ENCODE peak calls at places on chromosomes 12 and 14, in seven cellular contexts. Z is A549, H is left lung, X is GM13977, V is foreskin fibroblast, L is left ventricle myocardium inferior, T is nephron progenitor cell. J is an unnamed sample.

GRCh38 chr12:33440477-33440876 is 858 bp upstream of the SYT10 start:
- DNase-seq in T (no peak), X (no peak), V (no peak), H (peak), Z (no peak), L (no peak), J (no peak)

GRCh38 chr14:54902521-54903420 is at the start of gene GCH1:
- DNase-seq in X (peak), L (peak), H (peak), Z (peak), T (peak), V (peak), J (peak)

GRCh38 chr12:23084236-23084995 is 459.4 kb downstream of the ETNK1 start:
- DNase-seq in X (no peak), Z (no peak), T (no peak), V (peak), H (no peak), L (no peak), J (no peak)

GRCh38 chr12:54134850-54135249 is 53.9 kb downstream of the SMUG1 start:
- DNase-seq in H (no peak), X (no peak), V (no peak), Z (no peak), T (no peak), L (no peak), J (no peak)

GRCh38 chr14:89540830-89541470 is 123.9 kb upstream of the FOXN3 start:
- DNase-seq in L (no peak), H (no peak), V (peak), Z (no peak), X (no peak), T (no peak), J (no peak)

GRCh38 chr14:61841145-61841544 is 78.9 kb downstream of the SNAPC1 start:
- DNase-seq in V (peak), T (no peak), H (no peak), Z (no peak), X (no peak), L (no peak), J (no peak)

GRCh38 chr14:63438065-63438757 is 105.0 kb downstream of the PPP2R5E start:
- DNase-seq in Z (peak), T (no peak), X (no peak), L (peak), V (peak), H (no peak), J (peak)

GRCh38 chr14:58298477-58298879 is at the start of gene ARID4A:
- DNase-seq in H (peak), T (peak), Z (no peak), X (no peak), L (peak), V (no peak), J (peak)

GRCh38 chr14:22915886-22916521 is 2.9 kb downstream of the RBM23 start:
- DNase-seq in H (no peak), T (no peak), Z (no peak), X (no peak), L (no peak), V (peak), J (no peak)

GRCh38 chr14:33569844-33570716 is 380.8 kb downstream of the EGLN3 start:
- DNase-seq in T (no peak), L (no peak), Z (no peak), V (no peak), H (no peak), X (no peak), J (no peak)

GRCh38 chr12:68235576-68235975 is 10.0 kb upstream of the IL26 start:
- DNase-seq in L (no peak), V (peak), X (no peak), T (no peak), H (no peak), Z (no peak), J (no peak)

GRCh38 chr14:90777830-90778467 is 38.3 kb downstream of the TTC7B start:
- DNase-seq in Z (no peak), H (no peak), L (no peak), V (no peak), T (no peak), X (no peak), J (no peak)

GRCh38 chr14:79605863-79606262 is 605.4 kb downstream of the DIO2 start:
- DNase-seq in Z (no peak), T (no peak), X (no peak), V (no peak), H (no peak), L (no peak), J (no peak)

GRCh38 chr12:46788247-46788887 is 37.4 kb downstream of the SLC38A4 start:
- DNase-seq in T (no peak), V (peak), H (no peak), L (no peak), Z (no peak), X (no peak), J (no peak)

GRCh38 chr14:63922696-63923421 is 70.1 kb downstream of the SYNE2 start:
- DNase-seq in V (no peak), L (no peak), H (no peak), X (no peak), T (no peak), Z (peak), J (no peak)

GRCh38 chr12:79016181-79016580 is 151.6 kb downstream of the SYT1 start:
- DNase-seq in H (no peak), T (no peak), Z (no peak), V (no peak), L (no peak), X (no peak), J (no peak)

GRCh38 chr14:46051801-46052200 is 599.8 kb downstream of the RPL10L start:
- DNase-seq in V (peak), X (no peak), H (no peak), T (no peak), Z (no peak), L (no peak), J (no peak)

GRCh38 chr12:117430246-117430645 is 68.8 kb upstream of the NOS1 start:
- DNase-seq in T (no peak), V (no peak), X (no peak), Z (no peak), L (no peak), H (no peak), J (no peak)

GRCh38 chr14:54881761-54882401 is 20.7 kb downstream of the GCH1 start:
- DNase-seq in Z (no peak), X (peak), L (no peak), H (no peak), T (no peak), V (peak), J (peak)

GRCh38 chr14:62691613-62692489 is 353.4 kb downstream of the KCNH5 start:
- DNase-seq in L (no peak), T (no peak), X (no peak), V (peak), H (no peak), Z (peak), J (no peak)

GRCh38 chr12:66196806-66197205 is 7.8 kb downstream of the IRAK3 start:
- DNase-seq in X (peak), V (peak), L (no peak), H (no peak), Z (no peak), T (no peak), J (no peak)

GRCh38 chr14:68628605-68629310 is 164.1 kb downstream of the ZFP36L1 start:
- DNase-seq in T (no peak), H (no peak), Z (no peak), V (no peak), X (no peak), L (no peak), J (peak)

GRCh38 chr12:30106204-30106603 is 322.5 kb upstream of the TMTC1 start:
- DNase-seq in L (no peak), T (peak), V (no peak), X (no peak), H (no peak), Z (no peak), J (no peak)

GRCh38 chr12:102527256-102527720 is 46.9 kb upstream of the IGF1 start:
- DNase-seq in X (no peak), L (no peak), V (peak), H (no peak), T (no peak), Z (no peak), J (no peak)

GRCh38 chr12:18446245-18446644 is 184.9 kb downstream of the PIK3C2G start:
- DNase-seq in L (no peak), X (peak), T (no peak), H (no peak), V (no peak), Z (no peak), J (no peak)

GRCh38 chr12:62248873-62249272 is 11.3 kb upstream of the USP15 start:
- DNase-seq in X (no peak), L (no peak), H (no peak), V (no peak), T (no peak), Z (no peak), J (no peak)

GRCh38 chr14:80455031-80455430 is 243.7 kb upstream of the DIO2 start:
- DNase-seq in T (no peak), Z (no peak), L (no peak), V (no peak), X (no peak), H (no peak), J (no peak)

GRCh38 chr12:52428121-52428520 is 6.0 kb downstream of the KRT75 start:
- DNase-seq in T (no peak), X (no peak), H (peak), Z (no peak), V (no peak), L (no peak), J (no peak)

GRCh38 chr12:52831251-52831650 is 2.9 kb downstream of the KRT79 start:
- DNase-seq in H (no peak), Z (no peak), V (no peak), T (no peak), L (no peak), X (no peak), J (no peak)

GRCh38 chr12:75259170-75259569 is 49.5 kb upstream of the KCNC2 start:
- DNase-seq in H (no peak), T (no peak), X (no peak), Z (no peak), L (no peak), V (no peak), J (no peak)

GRCh38 chr14:103607039-103607668 is 21.9 kb upstream of the KLC1 start:
- DNase-seq in L (peak), T (peak), V (peak), H (peak), Z (no peak), X (peak), J (peak)

GRCh38 chr14:86462193-86462592 is 932.2 kb downstream of the FLRT2 start:
- DNase-seq in X (no peak), L (no peak), V (peak), T (no peak), Z (no peak), H (no peak), J (peak)

GRCh38 chr12:72829838-72830237 is 557.7 kb downstream of the TRHDE start:
- DNase-seq in H (no peak), L (no peak), Z (no peak), X (no peak), V (no peak), T (no peak), J (no peak)

GRCh38 chr12:107616941-107617340 is 68.7 kb upstream of the PWP1 start:
- DNase-seq in V (no peak), H (no peak), T (no peak), L (no peak), X (no peak), Z (no peak), J (no peak)

GRCh38 chr12:110124184-110124995 is at the start of gene IFT81:
- DNase-seq in L (peak), T (peak), Z (peak), X (peak), H (peak), V (peak), J (peak)

GRCh38 chr14:94480809-94481208 is 4.8 kb upstream of the SERPINA9 start:
- DNase-seq in T (no peak), H (no peak), Z (no peak), V (no peak), L (no peak), X (no peak), J (no peak)

GRCh38 chr12:126369487-126370463 is 1304.5 kb downstream of the AACS start:
- DNase-seq in H (no peak), T (no peak), X (no peak), Z (no peak), L (no peak), V (peak), J (no peak)
- TF ChIP-seq CTCF in H (no peak), T (no peak), X (no peak), Z (no peak), L (no peak), V (no peak), J (no peak)

GRCh38 chr14:60188115-60188514 is 22.9 kb upstream of the DHRS7 start:
- DNase-seq in Z (no peak), V (no peak), T (no peak), L (no peak), H (no peak), X (no peak), J (no peak)
- TF ChIP-seq CTCF in Z (peak), V (no peak), T (no peak), L (peak), H (no peak), X (peak), J (peak)

DNA sequence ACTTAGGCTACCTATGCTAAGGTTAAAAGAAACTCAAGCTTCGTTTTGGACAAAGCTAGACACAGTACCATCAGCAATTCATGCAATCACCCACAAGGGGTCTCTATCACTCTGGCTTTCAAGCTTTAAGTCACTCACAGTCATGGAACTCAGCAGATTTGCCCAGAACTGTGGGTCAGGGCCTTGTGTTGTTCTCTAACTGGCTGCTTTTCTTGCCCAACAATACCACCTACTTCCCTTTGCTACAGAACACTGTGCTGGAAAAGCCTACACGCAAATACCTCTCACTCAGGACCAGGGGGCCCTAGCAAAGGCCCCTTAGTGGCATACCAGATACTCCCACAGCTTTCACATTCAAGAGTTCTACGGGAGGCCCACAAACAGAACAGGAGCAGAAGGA is 9.1 kb downstream of the NEMP1 start:
- DNase-seq in V (peak), L (no peak), T (peak), X (peak), H (no peak), Z (peak), J (peak)
- TF ChIP-seq CTCF in V (peak), L (peak), T (peak), X (peak), H (peak), Z (peak), J (peak)

GRCh38 chr12:111642681-111643427 is 42.9 kb downstream of the BRAP start:
- DNase-seq in X (no peak), T (no peak), H (no peak), Z (no peak), V (peak), L (no peak), J (no peak)
- TF ChIP-seq CTCF in X (no peak), T (no peak), H (no peak), Z (no peak), V (peak), L (no peak), J (no peak)

DNA sequence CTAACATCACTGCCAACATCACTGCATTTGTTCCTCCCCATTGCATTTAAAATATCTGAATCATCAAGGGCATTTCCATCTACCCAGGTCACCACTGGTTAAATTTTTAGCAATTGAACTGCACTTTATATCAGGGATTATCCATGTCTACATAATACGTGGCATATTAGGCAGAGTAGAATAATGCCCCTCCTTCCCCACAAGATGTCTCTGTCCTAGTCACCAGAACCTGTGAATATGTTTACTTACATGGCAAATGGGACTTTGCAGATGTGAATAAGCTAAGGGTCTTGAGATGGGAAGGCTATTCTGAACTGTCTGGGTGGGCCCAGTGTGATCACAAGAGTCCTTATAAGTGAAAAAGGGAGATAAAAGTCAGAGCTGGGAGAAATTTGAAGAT is 181.7 kb upstream of the ARID2 start:
- DNase-seq in L (no peak), T (no peak), Z (no peak), X (peak), V (no peak), H (no peak), J (no peak)
- TF ChIP-seq CTCF in L (no peak), T (no peak), Z (no peak), X (peak), V (peak), H (no peak), J (no peak)

GRCh38 chr12:26402648-26403047 is 207.3 kb downstream of the SSPN start:
- DNase-seq in T (no peak), X (no peak), V (no peak), L (no peak), H (no peak), Z (no peak), J (peak)
- TF ChIP-seq CTCF in T (no peak), X (no peak), V (no peak), L (peak), H (no peak), Z (peak), J (no peak)

DNA sequence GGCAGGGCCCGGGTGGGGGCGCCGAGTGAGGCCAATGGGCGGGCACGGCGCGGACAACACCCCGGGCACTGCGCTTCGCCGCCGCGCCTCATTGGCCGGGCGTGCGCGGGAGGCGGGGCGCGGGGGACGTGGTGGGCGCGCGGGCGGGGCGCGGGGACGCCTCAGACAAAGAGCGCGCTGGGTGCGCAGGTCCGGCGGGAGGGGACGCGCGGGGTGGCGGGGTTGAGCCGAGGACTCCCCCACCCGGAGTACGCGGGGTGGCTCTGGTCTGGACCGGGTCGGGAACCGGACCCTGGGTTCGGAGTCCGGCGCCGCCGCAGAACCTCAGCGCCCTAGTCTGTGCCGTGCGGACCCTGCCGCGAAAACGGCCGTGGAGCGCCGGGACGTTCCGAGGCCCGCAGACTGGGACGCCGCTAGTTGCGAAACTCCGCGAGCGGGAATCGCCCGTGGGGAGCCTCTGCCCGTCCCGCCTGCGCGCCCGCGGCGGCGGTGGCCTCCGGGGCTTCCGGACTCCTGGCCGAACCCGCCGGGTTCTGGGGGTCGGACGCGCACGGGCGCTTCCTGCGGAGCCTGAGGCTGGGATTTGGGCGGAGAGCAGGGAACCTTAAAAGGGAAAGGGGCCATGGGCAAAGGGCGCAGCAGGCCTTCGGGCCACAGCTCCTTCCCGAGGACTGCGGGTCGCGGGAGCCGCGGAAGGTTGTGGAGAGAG is 416 bp upstream of the SLC25A29 start:
- DNase-seq in L (peak), H (peak), X (peak), T (peak), Z (peak), V (peak), J (peak)
- TF ChIP-seq CTCF in L (no peak), H (no peak), X (no peak), T (no peak), Z (no peak), V (no peak), J (no peak)

GRCh38 chr12:19561411-19561961 is 122.2 kb downstream of the AEBP2 start:
- DNase-seq in Z (no peak), L (no peak), V (no peak), T (no peak), X (no peak), H (no peak), J (no peak)
- TF ChIP-seq CTCF in Z (no peak), L (no peak), V (no peak), T (no peak), X (no peak), H (no peak), J (no peak)

J was measured in activated CD8-positive, alpha-beta T cell treated with anti-CD3 and anti-CD28 coated beads for 36 hours.